ENCODE peak calls at places on chromosome 19, in four cellular contexts. R is stomach, H is PC-9, G is cardiac muscle cell. V is an unnamed sample.
A peak's percentile ranks its signal among the peaks of the same experiment; 100 is the strongest.

GRCh38 chr19:16452321-16452720 is 19.4 kb downstream of the EPS15L1 start:
- DNase-seq in G (peak; percentile 21), R (no peak), H (peak; percentile 60), V (no peak)

GRCh38 chr19:29478578-29479565 is 46.9 kb upstream of the VSTM2B start:
- DNase-seq in G (peak; percentile 65), R (no peak), H (peak; percentile 24), V (no peak)

GRCh38 chr19:3507371-3508120 is 1.4 kb downstream of the FZR1 start:
- DNase-seq in R (peak; percentile 35), H (no peak), G (peak; percentile 28), V (no peak)

GRCh38 chr19:2230807-2231533 is 5.2 kb downstream of the PLEKHJ1 start:
- DNase-seq in G (no peak), R (no peak), H (no peak), V (no peak)

GRCh38 chr19:13978306-13978705 is 26.0 kb downstream of the DCAF15 start:
- DNase-seq in H (no peak), R (peak; percentile 70), G (peak; percentile 83), V (no peak)

GRCh38 chr19:57771417-57771816 is 1.9 kb downstream of the ZNF586 start:
- DNase-seq in G (no peak), H (no peak), R (no peak), V (no peak)

GRCh38 chr19:55189424-55189823 is 9.3 kb upstream of the SYT5 start:
- DNase-seq in H (peak; percentile 91), G (no peak), R (no peak), V (peak; percentile 99)

GRCh38 chr19:29098863-29099481 is 114.0 kb downstream of the UQCRFS1 start:
- DNase-seq in H (peak; percentile 6), R (peak; percentile 31), G (no peak), V (peak; percentile 39)

GRCh38 chr19:4012092-4012974 is 4.8 kb downstream of the PIAS4 start:
- DNase-seq in G (no peak), H (no peak), R (peak; percentile 87), V (no peak)

DNA sequence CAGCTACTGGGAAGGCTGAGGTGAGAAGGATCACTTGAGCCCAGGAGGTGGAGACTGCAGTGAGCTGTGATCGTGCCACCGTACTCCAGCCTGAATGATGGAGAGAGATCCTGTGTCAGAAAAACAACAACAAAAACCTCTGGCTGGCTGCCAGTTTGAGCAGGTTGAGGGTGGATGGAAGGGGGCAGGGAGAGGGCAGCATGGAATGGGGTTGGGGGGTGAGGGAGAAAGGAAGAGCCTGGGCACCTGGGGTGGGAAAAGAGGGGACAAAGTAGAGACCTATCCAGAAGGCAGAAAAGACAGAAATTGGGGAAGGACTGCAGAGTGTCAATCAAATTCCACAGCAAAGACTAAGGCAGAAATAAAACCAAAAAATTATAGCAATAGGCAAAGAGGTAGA is 4.7 kb downstream of the SLC1A5 start:
- DNase-seq in H (no peak), R (no peak), G (no peak), V (no peak)
- H3K27ac ChIP-seq in H (peak overlapping the region; percentile 92), R (peak overlapping the region; percentile 87), G (no peak overlapping the region), V (peak overlapping the region; percentile 99)

GRCh38 chr19:10815969-10816635 is 19.9 kb downstream of the TMED1 start:
- DNase-seq in R (no peak), G (no peak), H (no peak), V (no peak)
- H3K27ac ChIP-seq in R (peak overlapping the region; percentile 74), G (no peak overlapping the region), H (no peak overlapping the region), V (no peak overlapping the region)

GRCh38 chr19:35508129-35508528 is 5.3 kb downstream of the DMKN start:
- DNase-seq in G (no peak), R (no peak), H (no peak), V (no peak)

GRCh38 chr19:35510626-35510964 is 2.9 kb downstream of the DMKN start:
- DNase-seq in R (no peak), G (no peak), H (no peak), V (no peak)

GRCh38 chr19:35511337-35511736 is 2.1 kb downstream of the DMKN start:
- DNase-seq in G (no peak), R (no peak), H (no peak), V (no peak)

GRCh38 chr19:35509018-35509652 is 4.3 kb downstream of the DMKN start:
- DNase-seq in G (peak; percentile 63), H (peak; percentile 70), R (peak; percentile 71), V (no peak)

GRCh38 chr19:35509861-35510625 is 3.4 kb downstream of the DMKN start:
- DNase-seq in G (peak; percentile 93), H (peak; percentile 95), R (peak; percentile 90), V (no peak)
- H3K27ac ChIP-seq in G (peak overlapping the region; percentile 82), H (peak overlapping the region; percentile 90), R (peak overlapping the region; percentile 80), V (peak overlapping the region; percentile 88)

DNA sequence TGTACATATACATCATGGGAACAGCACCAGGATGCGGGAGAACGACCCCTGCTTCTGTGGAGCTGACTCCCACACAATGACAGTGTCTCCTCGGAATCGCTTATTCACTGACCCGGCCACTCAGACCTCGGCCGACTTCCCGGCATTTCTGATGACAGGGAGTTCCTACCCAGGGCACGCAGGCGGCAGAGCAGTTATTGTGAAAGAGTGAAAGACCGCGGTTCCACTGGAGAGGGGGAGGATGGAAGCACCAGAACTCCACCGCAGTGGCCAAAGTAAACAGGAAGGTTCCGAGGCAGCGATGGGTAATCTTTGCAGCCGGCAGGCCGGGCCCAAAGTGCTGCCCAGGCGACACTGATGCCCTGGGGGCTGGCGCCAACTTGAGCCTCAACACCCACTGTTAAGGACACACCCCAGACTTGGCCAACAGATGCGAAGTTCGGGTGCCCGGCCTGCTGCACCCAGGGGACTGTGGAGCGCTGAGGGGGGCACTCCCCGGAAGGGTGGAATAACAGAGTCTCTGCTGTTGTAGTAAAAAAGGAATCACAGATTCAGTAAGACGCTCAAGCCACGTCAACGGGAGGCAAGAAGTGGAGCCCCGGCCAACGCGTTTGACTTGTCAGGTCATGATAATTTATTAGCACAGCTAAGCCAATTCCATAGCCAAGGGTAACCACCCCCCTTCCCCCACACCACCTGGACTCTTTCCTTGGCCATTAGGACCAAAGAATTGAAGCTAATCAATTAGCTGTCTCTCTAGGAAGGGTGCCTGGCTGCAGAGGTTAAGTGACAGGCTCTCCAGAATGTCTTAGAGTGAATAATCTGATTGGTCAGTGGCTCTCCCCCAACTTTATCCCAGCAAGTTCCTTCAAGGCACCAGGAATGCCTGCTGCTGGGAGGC is 5.8 kb downstream of the MLLT1 start:
- DNase-seq in G (no peak), H (no peak), R (peak; percentile 83), V (peak; percentile 12)
- H3K27ac ChIP-seq in G (peak overlapping the region; percentile 91), H (no peak overlapping the region), R (peak overlapping the region; percentile 91), V (peak overlapping the region; percentile 73)

GRCh38 chr19:31099470-31100190 is 249.6 kb downstream of the TSHZ3 start:
- DNase-seq in G (no peak), R (no peak), H (no peak), V (no peak)
- H3K27ac ChIP-seq in G (no peak overlapping the region), R (no peak overlapping the region), H (no peak overlapping the region), V (no peak overlapping the region)

GRCh38 chr19:46618670-46619231 is 6.1 kb downstream of the PTGIR start:
- DNase-seq in R (peak; percentile 63), H (no peak), G (no peak), V (no peak)
- H3K27ac ChIP-seq in R (peak overlapping the region; percentile 89), H (no peak overlapping the region), G (no peak overlapping the region), V (no peak overlapping the region)

V was measured in epithelial cell of prostate.